ENCODE peak calls at places on chromosomes 16 and 17, in seven cellular contexts. One of them, this sample, is unnamed.

GRCh38 chr17:69500911-69501429 is 86.5 kb downstream of the MAP2K6 start:
- DNase-seq in HEK293T: no peak
- DNase-seq in GM23338: no peak
- DNase-seq in activated gamma-delta T cell: no peak
- DNase-seq in stimulated activated CD4-positive, alpha-beta T cell treated with anti-CD3 and anti-CD28 coated beads, TNF-alpha, amount 100 ng/mL, for 24 hours: no peak
- DNase-seq in right atrium auricular region: no peak
- DNase-seq in putamen: no peak
- DNase-seq in this sample: no peak

GRCh38 chr17:38410201-38410600 is 18.1 kb upstream of the ARHGAP23 start:
- DNase-seq in HEK293T: no peak
- DNase-seq in stimulated activated CD4-positive, alpha-beta T cell treated with anti-CD3 and anti-CD28 coated beads, TNF-alpha, amount 100 ng/mL, for 24 hours: no peak
- DNase-seq in GM23338: no peak
- DNase-seq in right atrium auricular region: no peak
- DNase-seq in activated gamma-delta T cell: no peak
- DNase-seq in putamen: no peak
- DNase-seq in this sample: no peak

GRCh38 chr16:7338826-7339225 is 6.2 kb downstream of the RBFOX1 start:
- DNase-seq in putamen: no peak
- DNase-seq in activated gamma-delta T cell: no peak
- DNase-seq in GM23338: no peak
- DNase-seq in right atrium auricular region: peak
- DNase-seq in HEK293T: no peak
- DNase-seq in stimulated activated CD4-positive, alpha-beta T cell treated with anti-CD3 and anti-CD28 coated beads, TNF-alpha, amount 100 ng/mL, for 24 hours: no peak
- DNase-seq in this sample: peak

GRCh38 chr17:80068301-80069160 is 32.1 kb downstream of the CCDC40 start:
- DNase-seq in activated gamma-delta T cell: no peak
- DNase-seq in HEK293T: peak
- DNase-seq in stimulated activated CD4-positive, alpha-beta T cell treated with anti-CD3 and anti-CD28 coated beads, TNF-alpha, amount 100 ng/mL, for 24 hours: no peak
- DNase-seq in GM23338: no peak
- DNase-seq in right atrium auricular region: peak
- DNase-seq in putamen: no peak
- DNase-seq in this sample: peak

GRCh38 chr17:82786427-82786826 is 34.6 kb downstream of the TBCD start:
- DNase-seq in putamen: no peak
- DNase-seq in GM23338: no peak
- DNase-seq in right atrium auricular region: no peak
- DNase-seq in activated gamma-delta T cell: no peak
- DNase-seq in stimulated activated CD4-positive, alpha-beta T cell treated with anti-CD3 and anti-CD28 coated beads, TNF-alpha, amount 100 ng/mL, for 24 hours: no peak
- DNase-seq in HEK293T: no peak
- DNase-seq in this sample: no peak

GRCh38 chr16:67240506-67240905 is 6.8 kb downstream of the FHOD1 start:
- DNase-seq in GM23338: no peak
- DNase-seq in stimulated activated CD4-positive, alpha-beta T cell treated with anti-CD3 and anti-CD28 coated beads, TNF-alpha, amount 100 ng/mL, for 24 hours: no peak
- DNase-seq in HEK293T: no peak
- DNase-seq in activated gamma-delta T cell: no peak
- DNase-seq in putamen: no peak
- DNase-seq in right atrium auricular region: no peak
- DNase-seq in this sample: no peak

GRCh38 chr17:27663862-27664605 is 33.0 kb downstream of the LGALS9 start:
- DNase-seq in HEK293T: no peak
- DNase-seq in right atrium auricular region: no peak
- DNase-seq in stimulated activated CD4-positive, alpha-beta T cell treated with anti-CD3 and anti-CD28 coated beads, TNF-alpha, amount 100 ng/mL, for 24 hours: no peak
- DNase-seq in putamen: no peak
- DNase-seq in GM23338: no peak
- DNase-seq in activated gamma-delta T cell: no peak
- DNase-seq in this sample: no peak

GRCh38 chr17:19002805-19003542 is 1.6 kb downstream of the FAM83G start:
- DNase-seq in putamen: no peak
- DNase-seq in stimulated activated CD4-positive, alpha-beta T cell treated with anti-CD3 and anti-CD28 coated beads, TNF-alpha, amount 100 ng/mL, for 24 hours: no peak
- DNase-seq in HEK293T: no peak
- DNase-seq in GM23338: no peak
- DNase-seq in right atrium auricular region: no peak
- DNase-seq in activated gamma-delta T cell: no peak
- DNase-seq in this sample: no peak

GRCh38 chr16:77193377-77193776 is 2.4 kb downstream of the MON1B start:
- DNase-seq in HEK293T: no peak
- DNase-seq in GM23338: no peak
- DNase-seq in right atrium auricular region: no peak
- DNase-seq in putamen: no peak
- DNase-seq in activated gamma-delta T cell: no peak
- DNase-seq in stimulated activated CD4-positive, alpha-beta T cell treated with anti-CD3 and anti-CD28 coated beads, TNF-alpha, amount 100 ng/mL, for 24 hours: no peak
- DNase-seq in this sample: no peak

GRCh38 chr17:58317421-58318064 is 11.1 kb downstream of the TSPOAP1 start:
- DNase-seq in GM23338: peak
- DNase-seq in stimulated activated CD4-positive, alpha-beta T cell treated with anti-CD3 and anti-CD28 coated beads, TNF-alpha, amount 100 ng/mL, for 24 hours: peak
- DNase-seq in putamen: no peak
- DNase-seq in activated gamma-delta T cell: no peak
- DNase-seq in HEK293T: peak
- DNase-seq in right atrium auricular region: no peak
- DNase-seq in this sample: peak

GRCh38 chr16:49431591-49432290 is 58.1 kb downstream of the C16orf78 start:
- DNase-seq in right atrium auricular region: no peak
- DNase-seq in HEK293T: no peak
- DNase-seq in activated gamma-delta T cell: no peak
- DNase-seq in GM23338: peak
- DNase-seq in stimulated activated CD4-positive, alpha-beta T cell treated with anti-CD3 and anti-CD28 coated beads, TNF-alpha, amount 100 ng/mL, for 24 hours: no peak
- DNase-seq in putamen: no peak
- DNase-seq in this sample: no peak

GRCh38 chr17:28953444-28954118 is 2.3 kb upstream of the PHF12 start:
- DNase-seq in HEK293T: peak
- DNase-seq in putamen: no peak
- DNase-seq in activated gamma-delta T cell: no peak
- DNase-seq in stimulated activated CD4-positive, alpha-beta T cell treated with anti-CD3 and anti-CD28 coated beads, TNF-alpha, amount 100 ng/mL, for 24 hours: no peak
- DNase-seq in GM23338: peak
- DNase-seq in right atrium auricular region: no peak
- DNase-seq in this sample: peak

GRCh38 chr16:54998834-54999233 is 68.2 kb downstream of the IRX5 start:
- DNase-seq in stimulated activated CD4-positive, alpha-beta T cell treated with anti-CD3 and anti-CD28 coated beads, TNF-alpha, amount 100 ng/mL, for 24 hours: no peak
- DNase-seq in GM23338: no peak
- DNase-seq in HEK293T: no peak
- DNase-seq in activated gamma-delta T cell: no peak
- DNase-seq in putamen: no peak
- DNase-seq in right atrium auricular region: no peak
- DNase-seq in this sample: no peak

GRCh38 chr16:28531777-28532744 is 6.7 kb downstream of the NUPR1 start:
- DNase-seq in HEK293T: no peak
- DNase-seq in stimulated activated CD4-positive, alpha-beta T cell treated with anti-CD3 and anti-CD28 coated beads, TNF-alpha, amount 100 ng/mL, for 24 hours: no peak
- DNase-seq in GM23338: peak
- DNase-seq in activated gamma-delta T cell: no peak
- DNase-seq in right atrium auricular region: peak
- DNase-seq in putamen: no peak
- DNase-seq in this sample: peak

GRCh38 chr16:58027341-58028167 is 2.0 kb downstream of the MMP15 start:
- DNase-seq in GM23338: peak
- DNase-seq in activated gamma-delta T cell: no peak
- DNase-seq in putamen: no peak
- DNase-seq in HEK293T: peak
- DNase-seq in right atrium auricular region: no peak
- DNase-seq in stimulated activated CD4-positive, alpha-beta T cell treated with anti-CD3 and anti-CD28 coated beads, TNF-alpha, amount 100 ng/mL, for 24 hours: no peak
- DNase-seq in this sample: peak

GRCh38 chr17:82054351-82055022 is 2.8 kb downstream of the GPS1 start:
- DNase-seq in activated gamma-delta T cell: no peak
- DNase-seq in HEK293T: no peak
- DNase-seq in right atrium auricular region: no peak
- DNase-seq in stimulated activated CD4-positive, alpha-beta T cell treated with anti-CD3 and anti-CD28 coated beads, TNF-alpha, amount 100 ng/mL, for 24 hours: no peak
- DNase-seq in GM23338: no peak
- DNase-seq in putamen: no peak
- DNase-seq in this sample: no peak

GRCh38 chr17:77400445-77400870 is 259.7 kb downstream of the SEC14L1 start:
- DNase-seq in GM23338: peak
- DNase-seq in HEK293T: no peak
- DNase-seq in right atrium auricular region: no peak
- DNase-seq in activated gamma-delta T cell: peak
- DNase-seq in putamen: no peak
- DNase-seq in stimulated activated CD4-positive, alpha-beta T cell treated with anti-CD3 and anti-CD28 coated beads, TNF-alpha, amount 100 ng/mL, for 24 hours: peak
- DNase-seq in this sample: peak

GRCh38 chr17:13415877-13416416 is 185.8 kb downstream of the HS3ST3A1 start:
- DNase-seq in stimulated activated CD4-positive, alpha-beta T cell treated with anti-CD3 and anti-CD28 coated beads, TNF-alpha, amount 100 ng/mL, for 24 hours: no peak
- DNase-seq in activated gamma-delta T cell: no peak
- DNase-seq in HEK293T: peak
- DNase-seq in right atrium auricular region: peak
- DNase-seq in putamen: no peak
- DNase-seq in GM23338: no peak
- DNase-seq in this sample: no peak

GRCh38 chr16:88611220-88611821 is 27.1 kb upstream of the IL17C start:
- DNase-seq in putamen: peak
- DNase-seq in activated gamma-delta T cell: no peak
- DNase-seq in GM23338: peak
- DNase-seq in stimulated activated CD4-positive, alpha-beta T cell treated with anti-CD3 and anti-CD28 coated beads, TNF-alpha, amount 100 ng/mL, for 24 hours: no peak
- DNase-seq in HEK293T: no peak
- DNase-seq in right atrium auricular region: no peak
- DNase-seq in this sample: peak

GRCh38 chr16:49452108-49452507 is 78.5 kb downstream of the C16orf78 start:
- DNase-seq in HEK293T: no peak
- DNase-seq in stimulated activated CD4-positive, alpha-beta T cell treated with anti-CD3 and anti-CD28 coated beads, TNF-alpha, amount 100 ng/mL, for 24 hours: no peak
- DNase-seq in GM23338: no peak
- DNase-seq in putamen: no peak
- DNase-seq in activated gamma-delta T cell: no peak
- DNase-seq in right atrium auricular region: no peak
- DNase-seq in this sample: no peak

GRCh38 chr16:47565454-47565853 is 104.3 kb downstream of the PHKB start:
- DNase-seq in GM23338: no peak
- DNase-seq in right atrium auricular region: peak
- DNase-seq in putamen: peak
- DNase-seq in HEK293T: no peak
- DNase-seq in activated gamma-delta T cell: no peak
- DNase-seq in stimulated activated CD4-positive, alpha-beta T cell treated with anti-CD3 and anti-CD28 coated beads, TNF-alpha, amount 100 ng/mL, for 24 hours: no peak
- DNase-seq in this sample: no peak

GRCh38 chr16:67029249-67030096 is 524 bp downstream of the CBFB start:
- DNase-seq in GM23338: peak
- DNase-seq in activated gamma-delta T cell: peak
- DNase-seq in right atrium auricular region: peak
- DNase-seq in putamen: peak
- DNase-seq in HEK293T: no peak
- DNase-seq in stimulated activated CD4-positive, alpha-beta T cell treated with anti-CD3 and anti-CD28 coated beads, TNF-alpha, amount 100 ng/mL, for 24 hours: peak
- DNase-seq in this sample: peak

GRCh38 chr17:5203908-5204294 is 12.2 kb upstream of the ZNF594 start:
- DNase-seq in right atrium auricular region: no peak
- DNase-seq in GM23338: no peak
- DNase-seq in HEK293T: no peak
- DNase-seq in activated gamma-delta T cell: no peak
- DNase-seq in stimulated activated CD4-positive, alpha-beta T cell treated with anti-CD3 and anti-CD28 coated beads, TNF-alpha, amount 100 ng/mL, for 24 hours: no peak
- DNase-seq in putamen: no peak
- DNase-seq in this sample: no peak

GRCh38 chr17:9363440-9364350 is 211.9 kb downstream of the STX8 start:
- DNase-seq in HEK293T: no peak
- DNase-seq in stimulated activated CD4-positive, alpha-beta T cell treated with anti-CD3 and anti-CD28 coated beads, TNF-alpha, amount 100 ng/mL, for 24 hours: no peak
- DNase-seq in GM23338: no peak
- DNase-seq in activated gamma-delta T cell: no peak
- DNase-seq in right atrium auricular region: no peak
- DNase-seq in putamen: no peak
- DNase-seq in this sample: no peak

GRCh38 chr17:8210761-8211458 is 535 bp upstream of the AURKB start:
- DNase-seq in HEK293T: no peak
- DNase-seq in stimulated activated CD4-positive, alpha-beta T cell treated with anti-CD3 and anti-CD28 coated beads, TNF-alpha, amount 100 ng/mL, for 24 hours: no peak
- DNase-seq in right atrium auricular region: no peak
- DNase-seq in putamen: no peak
- DNase-seq in activated gamma-delta T cell: no peak
- DNase-seq in GM23338: no peak
- DNase-seq in this sample: no peak

GRCh38 chr16:69187387-69187890 is 475 bp downstream of the SNTB2 start:
- DNase-seq in putamen: peak
- DNase-seq in stimulated activated CD4-positive, alpha-beta T cell treated with anti-CD3 and anti-CD28 coated beads, TNF-alpha, amount 100 ng/mL, for 24 hours: peak
- DNase-seq in HEK293T: peak
- DNase-seq in right atrium auricular region: no peak
- DNase-seq in activated gamma-delta T cell: peak
- DNase-seq in GM23338: peak
- DNase-seq in this sample: peak

GRCh38 chr16:11757671-11758545 is 15.3 kb upstream of the TXNDC11 start:
- DNase-seq in activated gamma-delta T cell: no peak
- DNase-seq in GM23338: no peak
- DNase-seq in right atrium auricular region: no peak
- DNase-seq in putamen: no peak
- DNase-seq in stimulated activated CD4-positive, alpha-beta T cell treated with anti-CD3 and anti-CD28 coated beads, TNF-alpha, amount 100 ng/mL, for 24 hours: no peak
- DNase-seq in HEK293T: peak
- DNase-seq in this sample: no peak

GRCh38 chr16:83806721-83807120 is 1.1 kb upstream of the HSBP1 start:
- DNase-seq in right atrium auricular region: no peak
- DNase-seq in stimulated activated CD4-positive, alpha-beta T cell treated with anti-CD3 and anti-CD28 coated beads, TNF-alpha, amount 100 ng/mL, for 24 hours: no peak
- DNase-seq in activated gamma-delta T cell: no peak
- DNase-seq in HEK293T: no peak
- DNase-seq in putamen: no peak
- DNase-seq in GM23338: no peak
- DNase-seq in this sample: no peak

GRCh38 chr16:57614546-57615343 is 13.7 kb upstream of the ADGRG1 start:
- DNase-seq in GM23338: no peak
- DNase-seq in activated gamma-delta T cell: no peak
- DNase-seq in right atrium auricular region: no peak
- DNase-seq in stimulated activated CD4-positive, alpha-beta T cell treated with anti-CD3 and anti-CD28 coated beads, TNF-alpha, amount 100 ng/mL, for 24 hours: no peak
- DNase-seq in putamen: no peak
- DNase-seq in HEK293T: no peak
- DNase-seq in this sample: no peak

GRCh38 chr17:32596666-32597065 is 109.9 kb downstream of the CDK5R1 start:
- DNase-seq in HEK293T: no peak
- DNase-seq in putamen: no peak
- DNase-seq in GM23338: no peak
- DNase-seq in activated gamma-delta T cell: no peak
- DNase-seq in stimulated activated CD4-positive, alpha-beta T cell treated with anti-CD3 and anti-CD28 coated beads, TNF-alpha, amount 100 ng/mL, for 24 hours: no peak
- DNase-seq in right atrium auricular region: no peak
- DNase-seq in this sample: peak

GRCh38 chr16:66510711-66511614 is 39.0 kb downstream of the TK2 start:
- DNase-seq in GM23338: no peak
- DNase-seq in stimulated activated CD4-positive, alpha-beta T cell treated with anti-CD3 and anti-CD28 coated beads, TNF-alpha, amount 100 ng/mL, for 24 hours: no peak
- DNase-seq in putamen: no peak
- DNase-seq in HEK293T: no peak
- DNase-seq in right atrium auricular region: no peak
- DNase-seq in activated gamma-delta T cell: no peak
- DNase-seq in this sample: no peak

GRCh38 chr16:85856585-85856984 is 42.4 kb upstream of the IRF8 start:
- DNase-seq in right atrium auricular region: no peak
- DNase-seq in putamen: no peak
- DNase-seq in stimulated activated CD4-positive, alpha-beta T cell treated with anti-CD3 and anti-CD28 coated beads, TNF-alpha, amount 100 ng/mL, for 24 hours: no peak
- DNase-seq in activated gamma-delta T cell: no peak
- DNase-seq in HEK293T: no peak
- DNase-seq in GM23338: no peak
- DNase-seq in this sample: no peak

GRCh38 chr16:75401697-75402096 is 31.6 kb downstream of the CFDP1 start:
- DNase-seq in HEK293T: no peak
- DNase-seq in activated gamma-delta T cell: no peak
- DNase-seq in stimulated activated CD4-positive, alpha-beta T cell treated with anti-CD3 and anti-CD28 coated beads, TNF-alpha, amount 100 ng/mL, for 24 hours: no peak
- DNase-seq in right atrium auricular region: no peak
- DNase-seq in putamen: no peak
- DNase-seq in GM23338: no peak
- DNase-seq in this sample: no peak

GRCh38 chr16:1993731-1994131 is 4.0 kb downstream of the SYNGR3 start:
- DNase-seq in activated gamma-delta T cell: no peak
- DNase-seq in HEK293T: no peak
- DNase-seq in stimulated activated CD4-positive, alpha-beta T cell treated with anti-CD3 and anti-CD28 coated beads, TNF-alpha, amount 100 ng/mL, for 24 hours: no peak
- DNase-seq in putamen: no peak
- DNase-seq in GM23338: no peak
- DNase-seq in right atrium auricular region: no peak
- DNase-seq in this sample: no peak

GRCh38 chr16:49854227-49855203 is 1.4 kb downstream of the ZNF423 start:
- DNase-seq in stimulated activated CD4-positive, alpha-beta T cell treated with anti-CD3 and anti-CD28 coated beads, TNF-alpha, amount 100 ng/mL, for 24 hours: no peak
- DNase-seq in GM23338: peak
- DNase-seq in HEK293T: peak
- DNase-seq in putamen: no peak
- DNase-seq in activated gamma-delta T cell: no peak
- DNase-seq in right atrium auricular region: no peak
- DNase-seq in this sample: peak

GRCh38 chr16:70711211-70711978 is 25.5 kb upstream of the MTSS2 start:
- DNase-seq in putamen: no peak
- DNase-seq in right atrium auricular region: no peak
- DNase-seq in HEK293T: no peak
- DNase-seq in activated gamma-delta T cell: no peak
- DNase-seq in stimulated activated CD4-positive, alpha-beta T cell treated with anti-CD3 and anti-CD28 coated beads, TNF-alpha, amount 100 ng/mL, for 24 hours: no peak
- DNase-seq in GM23338: no peak
- DNase-seq in this sample: no peak

GRCh38 chr17:45941395-45941794 is 47.0 kb downstream of the MAPT start:
- DNase-seq in GM23338: no peak
- DNase-seq in activated gamma-delta T cell: no peak
- DNase-seq in putamen: no peak
- DNase-seq in HEK293T: no peak
- DNase-seq in right atrium auricular region: no peak
- DNase-seq in stimulated activated CD4-positive, alpha-beta T cell treated with anti-CD3 and anti-CD28 coated beads, TNF-alpha, amount 100 ng/mL, for 24 hours: no peak
- DNase-seq in this sample: no peak

This sample was measured in mesendoderm.